ENCODE peak calls at places on chromosomes 5 and 9, in nine cellular contexts. H is breast epithelium, L is AG04450, E is fibroblast of mammary gland, I is dorsolateral prefrontal cortex, N is heart right ventricle, U is spleen, K is right atrium auricular region, P is AG04449. W is an unnamed sample.

GRCh38 chr9:109319072-109319630 is 1.7 kb downstream of the EPB41L4B start:
- DNase-seq in N (no peak), P (no peak), H (no peak), K (no peak), U (no peak), E (no peak), L (no peak), I (no peak), W (no peak)

GRCh38 chr5:56090793-56091460 is 96.2 kb upstream of the IL6ST start:
- DNase-seq in U (no peak), P (no peak), N (no peak), E (no peak), K (no peak), I (no peak), L (no peak), H (no peak), W (no peak)

GRCh38 chr5:76601470-76601869 is 21.7 kb downstream of the F2RL2 start:
- DNase-seq in L (peak), E (peak), P (no peak), N (peak), H (no peak), K (no peak), I (no peak), U (no peak), W (no peak)

GRCh38 chr9:2242778-2243395 is 227.7 kb downstream of the SMARCA2 start:
- DNase-seq in K (no peak), N (no peak), L (no peak), H (no peak), U (no peak), I (no peak), P (no peak), E (peak), W (no peak)

GRCh38 chr9:72533322-72533721 is 11.9 kb downstream of the TMC1 start:
- DNase-seq in H (no peak), I (no peak), P (no peak), E (no peak), K (no peak), U (no peak), N (no peak), L (no peak), W (no peak)

GRCh38 chr5:138898742-138899141 is 23.6 kb upstream of the LRRTM2 start:
- DNase-seq in U (no peak), E (no peak), P (no peak), N (no peak), L (no peak), K (no peak), H (no peak), I (no peak), W (no peak)

GRCh38 chr9:68470634-68471033 is 70.0 kb downstream of the TMEM252 start:
- DNase-seq in H (no peak), L (no peak), E (no peak), K (no peak), U (no peak), I (no peak), P (no peak), N (no peak), W (no peak)

GRCh38 chr9:132572921-132573320 is 9.5 kb upstream of the BARHL1 start:
- DNase-seq in I (no peak), K (no peak), L (no peak), N (no peak), P (no peak), U (no peak), E (peak), H (no peak), W (no peak)

GRCh38 chr5:180193749-180194375 is 15.1 kb downstream of the RASGEF1C start:
- DNase-seq in N (no peak), P (no peak), E (no peak), I (no peak), H (no peak), K (no peak), U (peak), L (no peak), W (no peak)

GRCh38 chr5:150512368-150512747 is 4.4 kb downstream of the NDST1 start:
- DNase-seq in P (no peak), E (peak), U (no peak), L (no peak), I (no peak), H (no peak), N (no peak), K (peak), W (no peak)

GRCh38 chr5:100659080-100659479 is 123.9 kb downstream of the FAM174A start:
- DNase-seq in U (no peak), H (no peak), L (no peak), E (no peak), I (no peak), P (no peak), N (no peak), K (no peak), W (no peak)

GRCh38 chr5:175257128-175257846 is 186.7 kb downstream of the DRD1 start:
- DNase-seq in K (no peak), U (no peak), H (no peak), N (no peak), E (no peak), L (no peak), P (no peak), I (no peak), W (peak)

GRCh38 chr5:154516475-154516874 is 38.4 kb upstream of the HAND1 start:
- DNase-seq in I (no peak), P (no peak), U (no peak), K (no peak), N (no peak), E (no peak), H (no peak), L (no peak), W (no peak)

GRCh38 chr5:73633060-73633459 is 7.1 kb downstream of the ARHGEF28 start:
- DNase-seq in E (no peak), P (no peak), I (no peak), L (no peak), K (no peak), N (no peak), U (no peak), H (no peak), W (no peak)

GRCh38 chr5:146682899-146683298 is 166.9 kb upstream of the GPR151 start:
- DNase-seq in E (peak), K (no peak), N (no peak), L (no peak), I (no peak), P (no peak), U (no peak), H (no peak), W (no peak)

GRCh38 chr5:135426102-135427082 is 20.8 kb downstream of the DCANP1 start:
- DNase-seq in L (no peak), I (no peak), U (no peak), H (no peak), N (no peak), E (peak), K (no peak), P (no peak), W (no peak)

GRCh38 chr5:137753227-137753985 is 757 bp downstream of the HNRNPA0 start:
- DNase-seq in U (peak), I (peak), E (no peak), N (peak), H (no peak), P (no peak), L (no peak), K (peak), W (no peak)

GRCh38 chr9:99307846-99308245 is 85.8 kb downstream of the SEC61B start:
- DNase-seq in N (no peak), U (no peak), L (no peak), H (no peak), E (no peak), K (no peak), I (no peak), P (no peak), W (no peak)

GRCh38 chr5:142277796-142278195 is 47.0 kb downstream of the SPRY4 start:
- DNase-seq in P (no peak), E (no peak), I (no peak), N (no peak), U (no peak), H (no peak), L (no peak), K (no peak), W (no peak)

GRCh38 chr9:124671861-124672260 is 99.2 kb downstream of the NR6A1 start:
- DNase-seq in K (no peak), E (no peak), I (no peak), L (no peak), P (no peak), H (no peak), N (no peak), U (no peak), W (no peak)

GRCh38 chr9:111937781-111938426 is 41.3 kb downstream of the UGCG start:
- DNase-seq in I (no peak), U (peak), L (no peak), E (peak), H (no peak), N (peak), K (no peak), P (no peak), W (no peak)

GRCh38 chr5:114782217-114782616 is 387.5 kb downstream of the TRIM36 start:
- DNase-seq in H (no peak), L (no peak), E (no peak), U (no peak), N (no peak), I (no peak), P (no peak), K (no peak), W (no peak)

GRCh38 chr5:148970228-148970627 is 92.6 kb downstream of the SH3TC2 start:
- DNase-seq in K (no peak), P (no peak), U (no peak), I (no peak), E (no peak), H (peak), N (no peak), L (no peak), W (no peak)

GRCh38 chr9:95587071-95587964 is 70.5 kb upstream of the PTCH1 start:
- DNase-seq in L (no peak), K (no peak), N (no peak), H (no peak), I (no peak), E (no peak), P (no peak), U (no peak), W (no peak)

GRCh38 chr5:109485030-109485429 is 75.3 kb upstream of the PJA2 start:
- DNase-seq in P (no peak), H (peak), K (peak), E (peak), I (peak), U (no peak), N (peak), L (no peak), W (no peak)

DNA sequence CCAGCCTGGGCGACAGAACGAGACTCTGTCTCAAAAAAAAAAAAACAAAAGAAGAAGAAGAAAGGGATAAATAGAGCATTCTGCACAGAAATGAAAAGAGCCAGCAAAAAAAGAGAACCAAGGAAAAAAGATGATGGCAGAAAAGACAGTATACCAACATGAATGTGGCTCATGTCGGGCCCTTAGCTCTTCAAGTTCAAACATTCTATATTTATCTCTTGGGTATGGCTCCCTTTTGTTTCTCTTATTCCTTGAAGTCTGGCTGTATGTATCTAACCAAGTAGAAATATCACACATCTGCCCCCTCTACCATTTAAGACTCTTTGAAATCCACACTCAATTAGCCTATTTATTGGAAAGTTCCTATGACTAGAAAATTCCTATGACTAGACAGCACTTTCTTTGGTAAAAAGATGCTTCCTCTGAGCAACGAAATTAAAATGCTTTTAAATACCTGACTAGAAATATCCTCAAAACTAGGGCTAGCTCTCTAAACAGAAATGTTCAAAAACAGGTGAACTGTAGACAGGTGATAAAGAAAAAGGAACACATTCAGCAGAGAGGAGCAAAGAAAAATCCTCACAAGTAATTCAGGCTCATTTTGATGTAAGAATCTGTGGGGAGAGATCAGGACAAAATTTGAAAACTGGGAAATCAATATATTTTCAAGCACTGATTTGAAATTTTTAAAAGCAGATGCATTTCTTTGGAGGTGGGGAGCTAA is 2.6 kb downstream of the SELENOP start:
- DNase-seq in K (no peak), N (no peak), U (no peak), E (no peak), I (no peak), L (no peak), H (no peak), P (no peak), W (no peak)
- H3K4me3 ChIP-seq in K (no peak), N (peak), U (peak), E (no peak), I (peak), L (no peak), H (peak), P (no peak), W (no peak)

DNA sequence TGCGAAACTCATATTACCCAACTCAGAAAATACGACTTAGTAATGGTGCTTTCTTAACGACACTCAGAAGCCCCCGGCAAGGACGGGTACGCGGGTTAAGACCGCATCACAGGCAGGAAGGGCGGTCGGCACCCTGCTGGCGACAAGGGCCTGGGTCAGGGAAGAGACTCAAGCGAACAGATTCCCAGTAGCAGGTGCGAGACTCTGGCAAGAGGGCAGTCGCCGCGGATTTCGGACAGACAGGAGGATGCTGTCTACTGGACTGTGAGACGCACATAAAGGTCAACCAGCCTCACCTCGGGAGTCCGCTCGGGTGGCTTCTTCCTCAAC is 398 bp downstream of the RAPGEF6 start:
- DNase-seq in K (peak), I (no peak), L (no peak), N (peak), U (no peak), P (no peak), E (peak), H (no peak), W (no peak)
- TF ChIP-seq CTCF in K (no peak), I (no peak), L (no peak), N (no peak), U (peak), P (peak), E (peak), H (no peak), W (peak)

DNA sequence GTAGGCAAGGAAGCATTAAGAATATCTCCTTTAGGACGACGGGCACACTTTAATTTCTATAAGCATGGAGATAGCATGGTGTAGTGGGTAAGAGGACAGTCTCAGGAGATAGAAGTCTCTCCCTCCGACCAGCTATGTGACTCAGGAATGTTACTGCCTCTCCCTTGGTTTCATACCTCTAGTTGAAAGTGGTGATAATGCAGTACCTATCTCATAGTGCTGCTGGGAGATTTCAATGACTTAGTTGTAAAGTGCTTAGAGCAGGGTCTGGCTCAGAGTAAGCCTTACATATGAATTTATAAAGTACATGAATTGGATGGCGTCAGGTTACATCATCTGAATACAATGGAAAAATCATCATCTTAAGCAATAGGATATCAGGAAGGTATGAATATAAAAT is 952.7 kb upstream of the EDIL3 start:
- DNase-seq in P (no peak), H (no peak), L (no peak), N (no peak), I (no peak), E (no peak), K (no peak), U (no peak), W (no peak)
- H3K4me3 ChIP-seq in P (no peak), H (no peak), L (no peak), N (no peak), I (no peak), E (no peak), K (no peak), U (no peak), W (no peak)

DNA sequence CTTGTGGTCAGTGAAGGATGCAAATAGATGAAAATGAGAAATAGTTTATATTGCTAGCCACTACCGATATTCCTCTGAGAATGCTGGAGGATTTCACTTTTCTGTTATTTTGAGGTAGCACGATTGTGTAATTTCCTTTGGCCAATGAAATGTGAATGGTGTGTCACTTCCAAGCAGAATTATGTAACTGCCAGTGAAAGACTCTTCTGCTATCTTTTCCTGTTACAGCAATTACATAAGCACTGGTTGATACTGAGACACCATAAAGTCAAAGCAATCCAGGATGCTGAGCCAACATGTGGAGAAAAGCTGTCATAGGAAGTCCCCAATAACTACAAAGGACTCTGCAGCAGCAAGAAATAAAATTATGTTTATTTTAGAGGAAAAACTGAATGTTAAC is 3.5 kb upstream of the PCDHA2 start:
- DNase-seq in L (no peak), I (no peak), H (no peak), E (no peak), K (no peak), U (no peak), N (no peak), P (no peak), W (no peak)
- TF ChIP-seq CTCF in L (no peak), I (no peak), H (no peak), E (no peak), K (no peak), U (no peak), N (no peak), P (no peak), W (no peak)

DNA sequence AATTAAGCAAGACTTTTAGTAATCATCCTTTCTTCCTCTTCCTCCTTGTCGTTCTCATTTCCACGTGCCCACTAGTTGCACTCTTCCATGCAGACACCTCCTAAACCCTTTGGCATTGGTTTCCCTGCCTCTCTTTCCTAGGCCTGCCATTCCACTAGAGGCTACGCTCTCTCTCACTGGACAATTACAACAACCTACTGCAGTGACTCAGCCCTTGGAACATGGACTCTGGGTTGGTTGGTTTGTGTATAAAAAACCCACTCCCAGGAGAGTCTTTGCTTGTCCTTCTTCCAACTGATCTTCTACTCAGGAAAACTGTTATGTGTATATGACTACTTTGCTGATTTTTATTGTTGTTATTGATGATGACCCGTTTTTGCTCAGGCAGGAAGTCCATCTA is 503.1 kb downstream of the GADD45G start:
- DNase-seq in N (no peak), U (no peak), E (peak), K (no peak), L (no peak), P (no peak), H (no peak), I (no peak), W (no peak)
- H3K4me3 ChIP-seq in N (no peak), U (no peak), E (no peak), K (no peak), L (no peak), P (no peak), H (no peak), I (no peak), W (no peak)

GRCh38 chr9:96854073-96854876 is at the start of gene ZNF782:
- DNase-seq in L (peak), U (peak), N (peak), K (peak), P (peak), E (peak), H (peak), I (peak), W (peak)
- TF ChIP-seq CTCF in L (no peak), U (no peak), N (no peak), K (no peak), P (no peak), E (no peak), H (no peak), I (peak), W (no peak)

GRCh38 chr9:107637421-107638420 is 148.2 kb upstream of the KLF4 start:
- DNase-seq in I (peak), H (peak), N (peak), E (peak), K (peak), U (peak), P (peak), L (peak), W (peak)

GRCh38 chr9:107638496-107638895 is 148.9 kb upstream of the KLF4 start:
- DNase-seq in I (no peak), H (no peak), N (no peak), P (no peak), K (no peak), E (peak), L (no peak), U (no peak), W (no peak)

GRCh38 chr9:107636596-107637405 is 147.2 kb upstream of the KLF4 start:
- DNase-seq in P (no peak), K (no peak), I (no peak), E (peak), L (no peak), U (no peak), N (no peak), H (no peak), W (no peak)

GRCh38 chr9:107639426-107639825 is 149.9 kb upstream of the KLF4 start:
- DNase-seq in N (no peak), U (no peak), P (no peak), K (no peak), E (no peak), H (no peak), L (no peak), I (no peak), W (no peak)

GRCh38 chr9:107638922-107639321 is 149.4 kb upstream of the KLF4 start:
- DNase-seq in H (no peak), P (peak), U (no peak), N (peak), E (peak), L (no peak), I (no peak), K (peak), W (peak)
- H3K4me3 ChIP-seq in H (peak), P (peak), U (peak), N (peak), E (no peak), L (peak), I (no peak), K (peak), W (peak)

DNA sequence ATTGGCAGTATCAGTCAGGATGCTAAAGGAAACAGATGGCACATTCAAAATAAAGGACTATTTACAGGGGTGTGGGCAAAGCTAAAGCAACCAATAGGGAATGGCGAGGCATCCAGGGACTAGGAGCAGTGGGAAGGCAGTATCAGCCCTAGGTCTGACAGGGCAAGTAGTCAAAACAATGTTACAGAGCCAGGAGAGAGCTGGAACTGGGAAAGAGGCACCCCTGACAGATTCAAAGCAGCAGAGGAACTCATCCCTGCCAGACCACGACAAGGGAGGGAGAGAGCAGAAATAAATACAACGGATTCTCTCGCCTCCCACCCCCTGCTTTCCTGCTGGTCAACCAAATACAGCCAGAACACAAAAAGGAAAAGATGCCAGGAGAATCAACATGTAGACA is 371.5 kb downstream of the NR2F1-AS1 start:
- DNase-seq in E (no peak), N (no peak), P (no peak), K (no peak), L (no peak), U (no peak), I (no peak), H (no peak), W (no peak)
- TF ChIP-seq CTCF in E (no peak), N (no peak), P (no peak), K (no peak), L (no peak), U (no peak), I (no peak), H (no peak), W (no peak)

GRCh38 chr5:35908814-35909213 is 29.6 kb downstream of the CAPSL start:
- DNase-seq in N (no peak), U (no peak), E (no peak), P (no peak), H (no peak), K (no peak), L (no peak), I (no peak), W (no peak)
- H3K4me3 ChIP-seq in N (no peak), U (no peak), E (no peak), P (no peak), H (no peak), K (no peak), L (no peak), I (no peak), W (no peak)

GRCh38 chr5:96935556-96936430 is at the start of gene LNPEP:
- DNase-seq in N (peak), P (peak), H (peak), U (peak), L (peak), E (peak), K (peak), I (peak), W (peak)
- TF ChIP-seq CTCF in N (no peak), P (peak), H (no peak), U (no peak), L (no peak), E (no peak), K (no peak), I (no peak), W (no peak)

W was measured in AG09309.